ENCODE peak calls at places on chromosomes 2 and 18, in six cellular contexts. U, H, L, P, K and O are unnamed samples.
A peak's percentile ranks its signal among the peaks of the same experiment; 100 is the strongest.

GRCh38 chr2:174979996-174980395 is 25.2 kb downstream of the CHN1 start:
- DNase-seq in U (no peak), H (no peak), L (no peak), P (no peak), K (no peak), O (no peak)

GRCh38 chr2:2707111-2708035 is 376.3 kb upstream of the MYT1L start:
- DNase-seq in U (no peak), H (no peak), L (no peak), P (no peak), K (no peak), O (no peak)

GRCh38 chr2:224098473-224098872 is 59.4 kb upstream of the SERPINE2 start:
- DNase-seq in U (no peak), H (no peak), L (no peak), P (no peak), K (no peak), O (no peak)

GRCh38 chr2:236550701-236551465 is 18.7 kb upstream of the ACKR3 start:
- DNase-seq in U (no peak), H (no peak), L (peak; percentile 63), P (no peak), K (no peak), O (no peak)

GRCh38 chr18:23498877-23499570 is 4.3 kb upstream of the RMC1 start:
- DNase-seq in U (peak; percentile 68), H (peak; percentile 87), L (peak; percentile 45), P (peak; percentile 77), K (peak; percentile 13), O (peak; percentile 57)

GRCh38 chr18:22466608-22467390 is 49.1 kb upstream of the CTAGE1 start:
- DNase-seq in U (no peak), H (no peak), L (no peak), P (no peak), K (no peak), O (peak; percentile 91)

GRCh38 chr18:59961086-59961485 is 61.3 kb downstream of the PMAIP1 start:
- DNase-seq in U (no peak), H (no peak), L (peak; percentile 44), P (no peak), K (no peak), O (no peak)

GRCh38 chr2:102193074-102193473 is 6.3 kb downstream of the IL1RL2 start:
- DNase-seq in U (no peak), H (no peak), L (no peak), P (no peak), K (no peak), O (no peak)

GRCh38 chr2:238528953-238529781 is 102.4 kb downstream of the ASB1 start:
- DNase-seq in U (no peak), H (no peak), L (no peak), P (no peak), K (no peak), O (no peak)

GRCh38 chr2:28364611-28365010 is 28.0 kb upstream of the FOSL2 start:
- DNase-seq in U (no peak), H (no peak), L (no peak), P (no peak), K (no peak), O (no peak)

GRCh38 chr2:133581027-133581760 is 12.9 kb upstream of the NCKAP5 start:
- DNase-seq in U (no peak), H (no peak), L (no peak), P (no peak), K (no peak), O (no peak)

GRCh38 chr2:19863303-19864041 is 38.3 kb downstream of the TTC32 start:
- DNase-seq in U (peak; percentile 53), H (peak; percentile 81), L (peak; percentile 63), P (peak; percentile 46), K (no peak), O (peak; percentile 66)

GRCh38 chr2:174662459-174662858 is 64.9 kb upstream of the WIPF1 start:
- DNase-seq in U (no peak), H (no peak), L (no peak), P (no peak), K (no peak), O (no peak)

GRCh38 chr18:55996726-55997125 is 408.7 kb upstream of the TCF4 start:
- DNase-seq in U (no peak), H (no peak), L (no peak), P (no peak), K (no peak), O (no peak)

GRCh38 chr2:27007416-27008374 is 25.1 kb upstream of the TMEM214 start:
- DNase-seq in U (no peak), H (no peak), L (no peak), P (no peak), K (no peak), O (no peak)

GRCh38 chr2:190718652-190719526 is 70.0 kb downstream of the NAB1 start:
- DNase-seq in U (no peak), H (peak; percentile 83), L (peak; percentile 42), P (no peak), K (no peak), O (peak; percentile 85)

GRCh38 chr18:6629635-6630140 is 99.8 kb upstream of the ARHGAP28 start:
- DNase-seq in U (no peak), H (no peak), L (no peak), P (no peak), K (no peak), O (no peak)

GRCh38 chr2:152106464-152106863 is 7.6 kb upstream of the CACNB4 start:
- DNase-seq in U (no peak), H (no peak), L (no peak), P (no peak), K (no peak), O (no peak)

GRCh38 chr2:85792783-85793441 is 39.1 kb downstream of the ATOH8 start:
- DNase-seq in U (no peak), H (peak; percentile 81), L (no peak), P (no peak), K (no peak), O (no peak)

GRCh38 chr2:212912445-212913103 is 238.8 kb downstream of the IKZF2 start:
- DNase-seq in U (no peak), H (no peak), L (no peak), P (no peak), K (no peak), O (no peak)

GRCh38 chr2:150303281-150303680 is 184.2 kb downstream of the RND3 start:
- DNase-seq in U (no peak), H (no peak), L (no peak), P (no peak), K (no peak), O (no peak)

GRCh38 chr2:62306751-62307468 is 111.0 kb downstream of the B3GNT2 start:
- DNase-seq in U (no peak), H (peak; percentile 73), L (peak; percentile 60), P (no peak), K (no peak), O (no peak)

GRCh38 chr2:109487237-109487869 is 126.4 kb downstream of the SEPTIN10 start:
- DNase-seq in U (no peak), H (no peak), L (no peak), P (no peak), K (no peak), O (no peak)

GRCh38 chr2:56688661-56689060 is 504.9 kb downstream of the CCDC85A start:
- DNase-seq in U (no peak), H (no peak), L (no peak), P (no peak), K (no peak), O (no peak)

GRCh38 chr2:96509114-96509846 is 4.1 kb upstream of the NEURL3 start:
- DNase-seq in U (peak; percentile 79), H (peak; percentile 94), L (peak; percentile 89), P (peak; percentile 56), K (no peak), O (peak; percentile 88)

GRCh38 chr18:13725566-13726227 is 661 bp downstream of the FAM210A start:
- DNase-seq in U (no peak), H (no peak), L (no peak), P (peak; percentile 36), K (no peak), O (no peak)

GRCh38 chr2:67526283-67526682 is 129.2 kb downstream of the ETAA1 start:
- DNase-seq in U (no peak), H (no peak), L (no peak), P (no peak), K (no peak), O (no peak)

GRCh38 chr2:27312152-27312551 is 3.9 kb upstream of the UCN start:
- DNase-seq in U (no peak), H (no peak), L (no peak), P (no peak), K (no peak), O (peak; percentile 36)

GRCh38 chr2:110746586-110747521 is 14.5 kb downstream of the ACOXL start:
- DNase-seq in U (no peak), H (no peak), L (no peak), P (peak; percentile 51), K (no peak), O (peak; percentile 24)

GRCh38 chr2:42809131-42809875 is 16.9 kb upstream of the HAAO start:
- DNase-seq in U (no peak), H (peak; percentile 68), L (no peak), P (no peak), K (no peak), O (no peak)

GRCh38 chr2:129806985-129807384 is 172.5 kb upstream of the RAB6C start:
- DNase-seq in U (no peak), H (no peak), L (no peak), P (no peak), K (no peak), O (no peak)

DNA sequence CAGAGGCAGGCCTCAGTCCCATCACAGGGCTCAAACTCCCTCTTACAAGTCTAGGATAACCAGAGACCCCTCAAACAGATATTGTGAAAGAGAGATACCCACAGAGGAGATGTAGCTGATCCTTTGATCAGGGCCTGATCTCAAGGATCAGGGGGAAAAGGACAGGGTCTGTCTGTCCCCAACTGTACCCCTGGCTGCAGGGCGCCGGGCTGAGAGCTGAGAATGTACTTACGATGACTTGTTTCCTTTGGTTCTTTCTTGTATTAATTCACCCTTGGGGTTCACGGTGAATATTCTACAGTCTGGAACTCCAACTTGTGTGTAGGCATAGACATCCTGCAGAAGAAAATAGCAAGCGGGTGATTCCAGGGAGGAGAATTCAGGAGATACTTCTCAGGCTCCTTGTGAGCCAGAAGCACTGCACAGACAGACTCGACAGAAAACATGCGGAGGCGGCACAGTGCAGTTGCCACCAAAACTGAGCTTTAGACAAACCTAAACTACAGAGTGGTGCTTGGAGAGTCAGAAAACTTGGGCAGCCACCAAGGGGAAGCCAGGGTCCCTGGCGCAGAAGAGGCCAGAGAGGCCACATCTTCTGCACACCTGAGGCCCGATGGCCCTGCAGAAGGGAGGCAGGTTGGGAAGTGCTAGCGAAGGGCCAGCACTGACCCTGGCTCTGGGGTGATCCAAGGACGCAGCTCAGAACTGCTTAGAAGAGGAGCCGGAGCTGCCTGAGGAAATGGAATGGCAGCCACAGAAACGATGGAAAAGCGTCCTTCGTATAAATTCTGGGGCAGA is 73.9 kb downstream of the EMILIN2 start:
- DNase-seq in U (no peak), H (peak; percentile 39), L (no peak), P (no peak), K (no peak), O (no peak)
- H3K36me3 ChIP-seq in U (no peaks in the 10 kb centered on the region), H (no peaks in the 10 kb centered on the region), L (peaks cover 23% of the 10 kb centered on the region), P (peaks cover 76% of the 10 kb centered on the region), K (peaks cover 20% of the 10 kb centered on the region), O (peaks cover 3% of the 10 kb centered on the region)

GRCh38 chr2:181924336-181924735 is 32.8 kb downstream of the ITPRID2 start:
- DNase-seq in U (no peak), H (no peak), L (no peak), P (no peak), K (no peak), O (no peak)
- H3K36me3 ChIP-seq in U (no peaks in the 10 kb centered on the region), H (no peaks in the 10 kb centered on the region), L (peaks cover 4% of the 10 kb centered on the region), P (peaks cover 75% of the 10 kb centered on the region), K (peaks cover 5% of the 10 kb centered on the region), O (peaks cover 1% of the 10 kb centered on the region)

GRCh38 chr2:18411571-18411970 is 148.9 kb downstream of the RDH14 start:
- DNase-seq in U (no peak), H (no peak), L (no peak), P (no peak), K (no peak), O (no peak)
- H3K36me3 ChIP-seq in U (no peaks in the 10 kb centered on the region), H (no peaks in the 10 kb centered on the region), L (no peaks in the 10 kb centered on the region), P (no peaks in the 10 kb centered on the region), K (no peaks in the 10 kb centered on the region), O (no peaks in the 10 kb centered on the region)

GRCh38 chr2:170932948-170933347 is 3.9 kb downstream of the GORASP2 start:
- DNase-seq in U (no peak), H (no peak), L (no peak), P (no peak), K (no peak), O (no peak)
- H3K36me3 ChIP-seq in U (no peaks in the 10 kb centered on the region), H (no peaks in the 10 kb centered on the region), L (no peaks in the 10 kb centered on the region), P (peaks cover 38% of the 10 kb centered on the region), K (no peaks in the 10 kb centered on the region), O (no peaks in the 10 kb centered on the region)